ENCODE peak calls at places on chromosomes 5 and 9, in nine cellular contexts. M is GM18507; O is hippocampal formation; S is T-helper 17 cell; Q is HepG2; B is H1; P is activated CD4-positive, alpha-beta T cell treated with anti-CD3 and anti-CD28 coated beads, Interleukin-2, amount 50 U/mL, for 24 hours; A is frontal cortex; D is retina. Z is an unnamed sample.

GRCh38 chr5:179258001-179258921 is 87.0 kb downstream of the ADAMTS2 start:
- DNase-seq in D (no peak), P (no peak), B (no peak), A (no peak), O (no peak), S (no peak), Q (no peak), M (no peak), Z (no peak)

GRCh38 chr5:67047180-67047579 is 149.4 kb downstream of the CD180 start:
- DNase-seq in B (no peak), A (no peak), M (no peak), O (peak; percentile 23), D (no peak), S (no peak), P (no peak), Q (no peak), Z (no peak)

GRCh38 chr9:113056191-113057106 is at the start of gene ZFP37:
- DNase-seq in A (peak; percentile 89), P (peak; percentile 54), S (peak; percentile 54), Q (peak; percentile 89), O (peak; percentile 92), B (peak; percentile 92), M (peak; percentile 35), D (peak; percentile 97), Z (peak; percentile 84)

GRCh38 chr9:134475051-134475790 is 149.0 kb downstream of the RXRA start:
- DNase-seq in O (no peak), P (no peak), D (no peak), S (no peak), B (no peak), M (no peak), Q (no peak), A (no peak), Z (no peak)

GRCh38 chr9:134540441-134541372 is 100.9 kb upstream of the COL5A1 start:
- DNase-seq in P (no peak), D (no peak), A (no peak), B (no peak), Q (no peak), S (no peak), O (no peak), M (no peak), Z (no peak)

GRCh38 chr9:131279196-131279926 is 3.1 kb upstream of the FAM78A start:
- DNase-seq in M (no peak), S (no peak), A (no peak), B (no peak), P (no peak), D (no peak), O (no peak), Q (no peak), Z (no peak)

GRCh38 chr9:110156902-110157301 is 51.1 kb downstream of the C9orf152 start:
- DNase-seq in P (no peak), O (no peak), Q (no peak), A (no peak), B (no peak), D (no peak), M (peak; percentile 29), S (no peak), Z (no peak)

GRCh38 chr9:137244486-137245449 is 3.7 kb downstream of the TUBB4B start:
- DNase-seq in M (no peak), A (no peak), Q (no peak), B (no peak), S (no peak), O (no peak), P (no peak), D (peak; percentile 35), Z (no peak)

GRCh38 chr5:54986269-54986654 is 869 bp upstream of the ESM1 start:
- DNase-seq in M (no peak), P (no peak), Q (no peak), D (no peak), O (no peak), B (no peak), S (no peak), A (no peak), Z (no peak)

GRCh38 chr9:91949293-91949945 is 609 bp downstream of the ROR2 start:
- DNase-seq in P (no peak), M (no peak), B (peak; percentile 71), A (no peak), D (peak; percentile 76), S (no peak), Q (no peak), O (no peak), Z (no peak)

GRCh38 chr5:43037929-43038510 is 2.1 kb downstream of the ANXA2R start:
- DNase-seq in S (no peak), P (no peak), M (no peak), O (no peak), B (no peak), D (peak; percentile 74), Q (no peak), A (no peak), Z (no peak)

GRCh38 chr5:14510156-14510734 is 71.3 kb upstream of the OTULINL start:
- DNase-seq in M (no peak), D (no peak), A (no peak), S (no peak), B (no peak), P (no peak), Q (no peak), O (no peak), Z (no peak)

GRCh38 chr5:10538789-10539684 is 24.8 kb upstream of the ANKRD33B start:
- DNase-seq in S (no peak), D (no peak), B (no peak), O (peak; percentile 19), P (no peak), A (no peak), M (no peak), Q (no peak), Z (no peak)

GRCh38 chr5:150588495-150588890 is 52.0 kb upstream of the SYNPO start:
- DNase-seq in P (no peak), M (no peak), D (no peak), S (no peak), Q (no peak), B (no peak), A (no peak), O (no peak), Z (no peak)

GRCh38 chr5:161442471-161442870 is 104.1 kb downstream of the GABRB2 start:
- DNase-seq in S (no peak), M (no peak), Q (no peak), B (no peak), P (no peak), O (no peak), D (no peak), A (no peak), Z (no peak)

GRCh38 chr5:31711935-31712592 is 73.1 kb downstream of the PDZD2 start:
- DNase-seq in D (no peak), M (no peak), A (no peak), P (no peak), Q (no peak), S (no peak), B (no peak), O (no peak), Z (no peak)

GRCh38 chr9:131180454-131180853 is 55.1 kb downstream of the NUP214 start:
- DNase-seq in D (no peak), M (no peak), O (no peak), P (no peak), S (no peak), Q (no peak), A (no peak), B (no peak), Z (no peak)

GRCh38 chr9:69572611-69573010 is 99.6 kb downstream of the APBA1 start:
- DNase-seq in A (no peak), M (no peak), O (no peak), S (no peak), P (no peak), B (no peak), Q (no peak), D (no peak), Z (no peak)

GRCh38 chr9:131639771-131640437 is 94.6 kb downstream of the PRRT1B start:
- DNase-seq in S (no peak), M (no peak), A (no peak), D (no peak), O (no peak), B (no peak), P (no peak), Q (no peak), Z (no peak)

GRCh38 chr9:92962303-92962649 is 15.0 kb downstream of the FGD3 start:
- DNase-seq in B (no peak), M (no peak), O (no peak), P (no peak), S (no peak), A (no peak), D (no peak), Q (no peak), Z (no peak)

GRCh38 chr9:113488071-113488470 is 24.5 kb downstream of the RGS3 start:
- DNase-seq in B (no peak), O (no peak), Q (no peak), S (no peak), M (no peak), P (no peak), D (no peak), A (no peak), Z (no peak)

GRCh38 chr9:130927338-130927737 is 11.7 kb downstream of the FIBCD1 start:
- DNase-seq in B (no peak), O (no peak), P (no peak), S (no peak), D (no peak), M (no peak), Q (no peak), A (no peak), Z (no peak)

GRCh38 chr9:69090943-69091342 is 55.4 kb downstream of the FXN start:
- DNase-seq in M (no peak), O (no peak), Q (no peak), B (no peak), P (no peak), D (no peak), A (no peak), S (no peak), Z (no peak)

GRCh38 chr5:76672242-76672641 is 43.7 kb upstream of the F2R start:
- DNase-seq in P (no peak), A (no peak), B (no peak), S (no peak), O (no peak), D (no peak), M (no peak), Q (no peak), Z (no peak)

GRCh38 chr5:82820188-82820587 is 257.0 kb downstream of the TMEM167A start:
- DNase-seq in P (no peak), O (no peak), A (no peak), B (no peak), Q (no peak), D (no peak), S (no peak), M (no peak), Z (no peak)

GRCh38 chr5:145237843-145238242 is 597.3 kb downstream of the PRELID2 start:
- DNase-seq in S (no peak), D (peak; percentile 64), A (no peak), P (no peak), O (no peak), M (no peak), B (peak; percentile 68), Q (peak; percentile 50), Z (peak; percentile 75)

GRCh38 chr9:128120741-128121465 is 6.6 kb downstream of the PTGES2 start:
- DNase-seq in P (no peak), A (no peak), O (no peak), S (no peak), M (no peak), B (no peak), Q (no peak), D (no peak), Z (no peak)

GRCh38 chr5:133754575-133755169 is 142.3 kb upstream of the FSTL4 start:
- DNase-seq in O (no peak), S (no peak), P (no peak), A (no peak), Q (peak; percentile 28), B (peak; percentile 54), M (peak; percentile 22), D (no peak), Z (no peak)

GRCh38 chr9:111161015-111161415 is 122.7 kb upstream of the LPAR1 start:
- DNase-seq in P (no peak), M (no peak), Q (no peak), O (no peak), D (no peak), A (no peak), B (no peak), S (no peak), Z (no peak)

GRCh38 chr5:2626572-2626971 is 124.9 kb downstream of the IRX2 start:
- DNase-seq in S (no peak), P (no peak), A (peak; percentile 36), B (no peak), M (no peak), Q (no peak), O (no peak), D (no peak), Z (no peak)

GRCh38 chr9:133460405-133461175 is 812 bp downstream of the CACFD1 start:
- DNase-seq in D (peak; percentile 71), B (peak; percentile 78), M (no peak), P (no peak), Q (peak; percentile 97), O (no peak), A (peak; percentile 91), S (peak; percentile 54), Z (no peak)

Z was measured in iPS DF 19.7.